ENCODE peak calls at places on chromosomes 4 and X, in seven cellular contexts. One of them, this sample, is unnamed.

GRCh38 chr4:173420324-173420752 is 21.4 kb upstream of the SCRG1 start:
- DNase-seq in AG10803: peak
- DNase-seq in NCI-H1436 treated with DMSO at 0.1 percent for 48 hours: peak
- DNase-seq in cardiac muscle cell: peak
- DNase-seq in stomach: no peak
- DNase-seq in stimulated activated naive CD4-positive, alpha-beta T cell treated with Interleukin-2 at 50 U/mL for 16 hours: no peak
- DNase-seq in Karpas-422: no peak
- DNase-seq in this sample: peak

GRCh38 chr4:41977709-41978108 is 3.8 kb upstream of the DCAF4L1 start:
- DNase-seq in AG10803: peak
- DNase-seq in NCI-H1436 treated with DMSO at 0.1 percent for 48 hours: no peak
- DNase-seq in cardiac muscle cell: peak
- DNase-seq in stomach: no peak
- DNase-seq in stimulated activated naive CD4-positive, alpha-beta T cell treated with Interleukin-2 at 50 U/mL for 16 hours: no peak
- DNase-seq in Karpas-422: no peak
- DNase-seq in this sample: no peak

GRCh38 chr4:48042979-48043461 is 26.4 kb downstream of the NIPAL1 start:
- DNase-seq in AG10803: no peak
- DNase-seq in NCI-H1436 treated with DMSO at 0.1 percent for 48 hours: no peak
- DNase-seq in cardiac muscle cell: no peak
- DNase-seq in stomach: no peak
- DNase-seq in stimulated activated naive CD4-positive, alpha-beta T cell treated with Interleukin-2 at 50 U/mL for 16 hours: no peak
- DNase-seq in Karpas-422: no peak
- DNase-seq in this sample: no peak

GRCh38 chr4:108036252-108036651 is 46.6 kb downstream of the HADH start:
- DNase-seq in AG10803: no peak
- DNase-seq in NCI-H1436 treated with DMSO at 0.1 percent for 48 hours: no peak
- DNase-seq in cardiac muscle cell: no peak
- DNase-seq in stomach: no peak
- DNase-seq in stimulated activated naive CD4-positive, alpha-beta T cell treated with Interleukin-2 at 50 U/mL for 16 hours: peak
- DNase-seq in Karpas-422: no peak
- DNase-seq in this sample: no peak

GRCh38 chr4:72318771-72319170 is 250.2 kb downstream of the ADAMTS3 start:
- DNase-seq in AG10803: peak
- DNase-seq in NCI-H1436 treated with DMSO at 0.1 percent for 48 hours: no peak
- DNase-seq in cardiac muscle cell: no peak
- DNase-seq in stomach: no peak
- DNase-seq in stimulated activated naive CD4-positive, alpha-beta T cell treated with Interleukin-2 at 50 U/mL for 16 hours: no peak
- DNase-seq in Karpas-422: no peak
- DNase-seq in this sample: no peak

GRCh38 chrX:13719192-13719856 is 15.1 kb downstream of the TRAPPC2 start:
- DNase-seq in AG10803: no peak
- DNase-seq in NCI-H1436 treated with DMSO at 0.1 percent for 48 hours: no peak
- DNase-seq in cardiac muscle cell: no peak
- DNase-seq in stomach: no peak
- DNase-seq in stimulated activated naive CD4-positive, alpha-beta T cell treated with Interleukin-2 at 50 U/mL for 16 hours: no peak
- DNase-seq in Karpas-422: no peak
- DNase-seq in this sample: no peak

GRCh38 chr4:79213702-79214101 is 112.2 kb downstream of the NAA11 start:
- DNase-seq in AG10803: no peak
- DNase-seq in NCI-H1436 treated with DMSO at 0.1 percent for 48 hours: no peak
- DNase-seq in cardiac muscle cell: no peak
- DNase-seq in stomach: no peak
- DNase-seq in stimulated activated naive CD4-positive, alpha-beta T cell treated with Interleukin-2 at 50 U/mL for 16 hours: no peak
- DNase-seq in Karpas-422: no peak
- DNase-seq in this sample: no peak

GRCh38 chrX:102517331-102517730 is 792 bp upstream of the TMSB15A start:
- DNase-seq in AG10803: peak
- DNase-seq in NCI-H1436 treated with DMSO at 0.1 percent for 48 hours: peak
- DNase-seq in cardiac muscle cell: peak
- DNase-seq in stomach: no peak
- DNase-seq in stimulated activated naive CD4-positive, alpha-beta T cell treated with Interleukin-2 at 50 U/mL for 16 hours: no peak
- DNase-seq in Karpas-422: peak
- DNase-seq in this sample: peak

GRCh38 chr4:158253350-158253980 is 43.2 kb downstream of the TMEM144 start:
- DNase-seq in AG10803: peak
- DNase-seq in NCI-H1436 treated with DMSO at 0.1 percent for 48 hours: no peak
- DNase-seq in cardiac muscle cell: peak
- DNase-seq in stomach: peak
- DNase-seq in stimulated activated naive CD4-positive, alpha-beta T cell treated with Interleukin-2 at 50 U/mL for 16 hours: no peak
- DNase-seq in Karpas-422: peak
- DNase-seq in this sample: peak

GRCh38 chrX:110145854-110146253 is 142.9 kb downstream of the TMEM164 start:
- DNase-seq in AG10803: peak
- DNase-seq in NCI-H1436 treated with DMSO at 0.1 percent for 48 hours: no peak
- DNase-seq in cardiac muscle cell: peak
- DNase-seq in stomach: no peak
- DNase-seq in stimulated activated naive CD4-positive, alpha-beta T cell treated with Interleukin-2 at 50 U/mL for 16 hours: no peak
- DNase-seq in Karpas-422: peak
- DNase-seq in this sample: peak

GRCh38 chr4:154779362-154779947 is 1.6 kb upstream of the RBM46 start:
- DNase-seq in AG10803: peak
- DNase-seq in NCI-H1436 treated with DMSO at 0.1 percent for 48 hours: no peak
- DNase-seq in cardiac muscle cell: peak
- DNase-seq in stomach: no peak
- DNase-seq in stimulated activated naive CD4-positive, alpha-beta T cell treated with Interleukin-2 at 50 U/mL for 16 hours: no peak
- DNase-seq in Karpas-422: peak
- DNase-seq in this sample: peak

GRCh38 chr4:186104895-186105720 is 604 bp downstream of the FAM149A start:
- DNase-seq in AG10803: no peak
- DNase-seq in NCI-H1436 treated with DMSO at 0.1 percent for 48 hours: no peak
- DNase-seq in cardiac muscle cell: peak
- DNase-seq in stomach: peak
- DNase-seq in stimulated activated naive CD4-positive, alpha-beta T cell treated with Interleukin-2 at 50 U/mL for 16 hours: no peak
- DNase-seq in Karpas-422: no peak
- DNase-seq in this sample: no peak

GRCh38 chrX:14698770-14699169 is 169.4 kb downstream of the GLRA2 start:
- DNase-seq in AG10803: no peak
- DNase-seq in NCI-H1436 treated with DMSO at 0.1 percent for 48 hours: no peak
- DNase-seq in cardiac muscle cell: no peak
- DNase-seq in stomach: no peak
- DNase-seq in stimulated activated naive CD4-positive, alpha-beta T cell treated with Interleukin-2 at 50 U/mL for 16 hours: no peak
- DNase-seq in Karpas-422: no peak
- DNase-seq in this sample: no peak

GRCh38 chr4:55851885-55852284 is 1.6 kb upstream of the EXOC1 start:
- DNase-seq in AG10803: no peak
- DNase-seq in NCI-H1436 treated with DMSO at 0.1 percent for 48 hours: no peak
- DNase-seq in cardiac muscle cell: no peak
- DNase-seq in stomach: no peak
- DNase-seq in stimulated activated naive CD4-positive, alpha-beta T cell treated with Interleukin-2 at 50 U/mL for 16 hours: no peak
- DNase-seq in Karpas-422: no peak
- DNase-seq in this sample: no peak

GRCh38 chr4:168716411-168717129 is 219.7 kb downstream of the PALLD start:
- DNase-seq in AG10803: no peak
- DNase-seq in NCI-H1436 treated with DMSO at 0.1 percent for 48 hours: no peak
- DNase-seq in cardiac muscle cell: peak
- DNase-seq in stomach: no peak
- DNase-seq in stimulated activated naive CD4-positive, alpha-beta T cell treated with Interleukin-2 at 50 U/mL for 16 hours: no peak
- DNase-seq in Karpas-422: no peak
- DNase-seq in this sample: no peak

GRCh38 chr4:145609494-145610427 is 9.4 kb upstream of the MMAA start:
- DNase-seq in AG10803: peak
- DNase-seq in NCI-H1436 treated with DMSO at 0.1 percent for 48 hours: no peak
- DNase-seq in cardiac muscle cell: peak
- DNase-seq in stomach: peak
- DNase-seq in stimulated activated naive CD4-positive, alpha-beta T cell treated with Interleukin-2 at 50 U/mL for 16 hours: peak
- DNase-seq in Karpas-422: peak
- DNase-seq in this sample: peak

GRCh38 chrX:153825042-153825441 is 5.3 kb downstream of the PDZD4 start:
- DNase-seq in AG10803: no peak
- DNase-seq in NCI-H1436 treated with DMSO at 0.1 percent for 48 hours: no peak
- DNase-seq in cardiac muscle cell: no peak
- DNase-seq in stomach: no peak
- DNase-seq in stimulated activated naive CD4-positive, alpha-beta T cell treated with Interleukin-2 at 50 U/mL for 16 hours: no peak
- DNase-seq in Karpas-422: no peak
- DNase-seq in this sample: no peak

GRCh38 chr4:163697121-163697520 is 202.6 kb downstream of the TMA16 start:
- DNase-seq in AG10803: no peak
- DNase-seq in NCI-H1436 treated with DMSO at 0.1 percent for 48 hours: no peak
- DNase-seq in cardiac muscle cell: no peak
- DNase-seq in stomach: no peak
- DNase-seq in stimulated activated naive CD4-positive, alpha-beta T cell treated with Interleukin-2 at 50 U/mL for 16 hours: no peak
- DNase-seq in Karpas-422: no peak
- DNase-seq in this sample: no peak

GRCh38 chr4:75973770-75974169 is 17.0 kb downstream of the SDAD1 start:
- DNase-seq in AG10803: no peak
- DNase-seq in NCI-H1436 treated with DMSO at 0.1 percent for 48 hours: no peak
- DNase-seq in cardiac muscle cell: no peak
- DNase-seq in stomach: no peak
- DNase-seq in stimulated activated naive CD4-positive, alpha-beta T cell treated with Interleukin-2 at 50 U/mL for 16 hours: no peak
- DNase-seq in Karpas-422: no peak
- DNase-seq in this sample: no peak

GRCh38 chrX:106707771-106708454 is 18.6 kb upstream of the RNF128 start:
- DNase-seq in AG10803: peak
- DNase-seq in NCI-H1436 treated with DMSO at 0.1 percent for 48 hours: no peak
- DNase-seq in cardiac muscle cell: peak
- DNase-seq in stomach: no peak
- DNase-seq in stimulated activated naive CD4-positive, alpha-beta T cell treated with Interleukin-2 at 50 U/mL for 16 hours: no peak
- DNase-seq in Karpas-422: no peak
- DNase-seq in this sample: no peak

GRCh38 chr4:152850377-152850776 is 70.6 kb downstream of the ARFIP1 start:
- DNase-seq in AG10803: peak
- DNase-seq in NCI-H1436 treated with DMSO at 0.1 percent for 48 hours: no peak
- DNase-seq in cardiac muscle cell: peak
- DNase-seq in stomach: no peak
- DNase-seq in stimulated activated naive CD4-positive, alpha-beta T cell treated with Interleukin-2 at 50 U/mL for 16 hours: peak
- DNase-seq in Karpas-422: peak
- DNase-seq in this sample: no peak

GRCh38 chrX:115023139-115023538 is 5.7 kb upstream of the IL13RA2 start:
- DNase-seq in AG10803: peak
- DNase-seq in NCI-H1436 treated with DMSO at 0.1 percent for 48 hours: no peak
- DNase-seq in cardiac muscle cell: peak
- DNase-seq in stomach: no peak
- DNase-seq in stimulated activated naive CD4-positive, alpha-beta T cell treated with Interleukin-2 at 50 U/mL for 16 hours: no peak
- DNase-seq in Karpas-422: no peak
- DNase-seq in this sample: peak

GRCh38 chr4:87017580-87018061 is 82.8 kb downstream of the AFF1 start:
- DNase-seq in AG10803: peak
- DNase-seq in NCI-H1436 treated with DMSO at 0.1 percent for 48 hours: no peak
- DNase-seq in cardiac muscle cell: peak
- DNase-seq in stomach: no peak
- DNase-seq in stimulated activated naive CD4-positive, alpha-beta T cell treated with Interleukin-2 at 50 U/mL for 16 hours: no peak
- DNase-seq in Karpas-422: no peak
- DNase-seq in this sample: peak

GRCh38 chrX:78024349-78025108 is 55.1 kb upstream of the PGAM4 start:
- DNase-seq in AG10803: no peak
- DNase-seq in NCI-H1436 treated with DMSO at 0.1 percent for 48 hours: no peak
- DNase-seq in cardiac muscle cell: peak
- DNase-seq in stomach: peak
- DNase-seq in stimulated activated naive CD4-positive, alpha-beta T cell treated with Interleukin-2 at 50 U/mL for 16 hours: no peak
- DNase-seq in Karpas-422: peak
- DNase-seq in this sample: peak

GRCh38 chr4:55087016-55087929 is 38.1 kb downstream of the KDR start:
- DNase-seq in AG10803: peak
- DNase-seq in NCI-H1436 treated with DMSO at 0.1 percent for 48 hours: no peak
- DNase-seq in cardiac muscle cell: no peak
- DNase-seq in stomach: no peak
- DNase-seq in stimulated activated naive CD4-positive, alpha-beta T cell treated with Interleukin-2 at 50 U/mL for 16 hours: no peak
- DNase-seq in Karpas-422: no peak
- DNase-seq in this sample: no peak

GRCh38 chrX:50470103-50471031 is at the start of gene DGKK:
- DNase-seq in AG10803: no peak
- DNase-seq in NCI-H1436 treated with DMSO at 0.1 percent for 48 hours: peak
- DNase-seq in cardiac muscle cell: no peak
- DNase-seq in stomach: no peak
- DNase-seq in stimulated activated naive CD4-positive, alpha-beta T cell treated with Interleukin-2 at 50 U/mL for 16 hours: no peak
- DNase-seq in Karpas-422: no peak
- DNase-seq in this sample: no peak

GRCh38 chrX:101208152-101208905 is 11.3 kb upstream of the DRP2 start:
- DNase-seq in AG10803: peak
- DNase-seq in NCI-H1436 treated with DMSO at 0.1 percent for 48 hours: no peak
- DNase-seq in cardiac muscle cell: peak
- DNase-seq in stomach: no peak
- DNase-seq in stimulated activated naive CD4-positive, alpha-beta T cell treated with Interleukin-2 at 50 U/mL for 16 hours: no peak
- DNase-seq in Karpas-422: no peak
- DNase-seq in this sample: no peak

GRCh38 chr4:38101563-38101962 is 141.4 kb downstream of the PTTG2 start:
- DNase-seq in AG10803: peak
- DNase-seq in NCI-H1436 treated with DMSO at 0.1 percent for 48 hours: no peak
- DNase-seq in cardiac muscle cell: peak
- DNase-seq in stomach: no peak
- DNase-seq in stimulated activated naive CD4-positive, alpha-beta T cell treated with Interleukin-2 at 50 U/mL for 16 hours: no peak
- DNase-seq in Karpas-422: no peak
- DNase-seq in this sample: no peak

GRCh38 chr4:13701937-13702446 is 74.5 kb upstream of the BOD1L1 start:
- DNase-seq in AG10803: peak
- DNase-seq in NCI-H1436 treated with DMSO at 0.1 percent for 48 hours: no peak
- DNase-seq in cardiac muscle cell: peak
- DNase-seq in stomach: no peak
- DNase-seq in stimulated activated naive CD4-positive, alpha-beta T cell treated with Interleukin-2 at 50 U/mL for 16 hours: no peak
- DNase-seq in Karpas-422: no peak
- DNase-seq in this sample: no peak

GRCh38 chrX:19698125-19698524 is 182.8 kb upstream of the MAP3K15 start:
- DNase-seq in AG10803: peak
- DNase-seq in NCI-H1436 treated with DMSO at 0.1 percent for 48 hours: no peak
- DNase-seq in cardiac muscle cell: peak
- DNase-seq in stomach: no peak
- DNase-seq in stimulated activated naive CD4-positive, alpha-beta T cell treated with Interleukin-2 at 50 U/mL for 16 hours: no peak
- DNase-seq in Karpas-422: no peak
- DNase-seq in this sample: no peak

GRCh38 chr4:156968479-156968984 is 3.1 kb downstream of the PDGFC start:
- DNase-seq in AG10803: peak
- DNase-seq in NCI-H1436 treated with DMSO at 0.1 percent for 48 hours: no peak
- DNase-seq in cardiac muscle cell: peak
- DNase-seq in stomach: peak
- DNase-seq in stimulated activated naive CD4-positive, alpha-beta T cell treated with Interleukin-2 at 50 U/mL for 16 hours: no peak
- DNase-seq in Karpas-422: peak
- DNase-seq in this sample: peak

GRCh38 chrX:35726176-35726575 is 72.0 kb upstream of the MAGEB16 start:
- DNase-seq in AG10803: no peak
- DNase-seq in NCI-H1436 treated with DMSO at 0.1 percent for 48 hours: no peak
- DNase-seq in cardiac muscle cell: peak
- DNase-seq in stomach: no peak
- DNase-seq in stimulated activated naive CD4-positive, alpha-beta T cell treated with Interleukin-2 at 50 U/mL for 16 hours: no peak
- DNase-seq in Karpas-422: peak
- DNase-seq in this sample: no peak

GRCh38 chr4:175253184-175253902 is 335.2 kb downstream of the ADAM29 start:
- DNase-seq in AG10803: no peak
- DNase-seq in NCI-H1436 treated with DMSO at 0.1 percent for 48 hours: no peak
- DNase-seq in cardiac muscle cell: no peak
- DNase-seq in stomach: no peak
- DNase-seq in stimulated activated naive CD4-positive, alpha-beta T cell treated with Interleukin-2 at 50 U/mL for 16 hours: no peak
- DNase-seq in Karpas-422: no peak
- DNase-seq in this sample: peak

GRCh38 chr4:69782651-69783310 is 22.4 kb upstream of the SULT1B1 start:
- DNase-seq in AG10803: no peak
- DNase-seq in NCI-H1436 treated with DMSO at 0.1 percent for 48 hours: no peak
- DNase-seq in cardiac muscle cell: no peak
- DNase-seq in stomach: no peak
- DNase-seq in stimulated activated naive CD4-positive, alpha-beta T cell treated with Interleukin-2 at 50 U/mL for 16 hours: no peak
- DNase-seq in Karpas-422: no peak
- DNase-seq in this sample: no peak

GRCh38 chr4:169128902-169129301 is 118.8 kb upstream of the CBR4 start:
- DNase-seq in AG10803: peak
- DNase-seq in NCI-H1436 treated with DMSO at 0.1 percent for 48 hours: no peak
- DNase-seq in cardiac muscle cell: no peak
- DNase-seq in stomach: no peak
- DNase-seq in stimulated activated naive CD4-positive, alpha-beta T cell treated with Interleukin-2 at 50 U/mL for 16 hours: no peak
- DNase-seq in Karpas-422: no peak
- DNase-seq in this sample: no peak

GRCh38 chr4:150948069-150948468 is 67.0 kb downstream of the LRBA start:
- DNase-seq in AG10803: no peak
- DNase-seq in NCI-H1436 treated with DMSO at 0.1 percent for 48 hours: no peak
- DNase-seq in cardiac muscle cell: no peak
- DNase-seq in stomach: no peak
- DNase-seq in stimulated activated naive CD4-positive, alpha-beta T cell treated with Interleukin-2 at 50 U/mL for 16 hours: no peak
- DNase-seq in Karpas-422: no peak
- DNase-seq in this sample: no peak